ENCODE peak calls at places on chromosomes 5 and 9, in five cellular contexts. One of them, this sample, is unnamed.

GRCh38 chr9:100525563-100525962 is 52.3 kb upstream of the CAVIN4 start:
- DNase-seq in breast epithelium: no peak
- DNase-seq in sigmoid colon: no peak
- DNase-seq in HL-60: no peak
- DNase-seq in GM23338: no peak
- DNase-seq in this sample: no peak

GRCh38 chr5:116038817-116039216 is 6.5 kb downstream of the ARL14EPL start:
- DNase-seq in breast epithelium: no peak
- DNase-seq in GM23338: no peak
- DNase-seq in HL-60: peak; percentile 77
- DNase-seq in sigmoid colon: no peak
- DNase-seq in this sample: no peak

GRCh38 chr9:102740578-102740977 is 254.6 kb upstream of the CYLC2 start:
- DNase-seq in HL-60: no peak
- DNase-seq in sigmoid colon: no peak
- DNase-seq in GM23338: no peak
- DNase-seq in breast epithelium: no peak
- DNase-seq in this sample: no peak

GRCh38 chr9:92762781-92763708 is 1.6 kb downstream of the BICD2 start:
- DNase-seq in breast epithelium: no peak
- DNase-seq in sigmoid colon: no peak
- DNase-seq in HL-60: peak; percentile 44
- DNase-seq in GM23338: no peak
- DNase-seq in this sample: no peak

GRCh38 chr9:79709945-79710674 is 138.3 kb downstream of the TLE4 start:
- DNase-seq in breast epithelium: no peak
- DNase-seq in GM23338: peak; percentile 15
- DNase-seq in sigmoid colon: no peak
- DNase-seq in HL-60: no peak
- DNase-seq in this sample: no peak

GRCh38 chr5:135544666-135545045 is 8.9 kb upstream of the NEUROG1 start:
- DNase-seq in GM23338: peak; percentile 62
- DNase-seq in sigmoid colon: no peak
- DNase-seq in HL-60: no peak
- DNase-seq in breast epithelium: no peak
- DNase-seq in this sample: no peak

GRCh38 chr9:98067184-98067583 is 10.7 kb downstream of the NANS start:
- DNase-seq in HL-60: peak; percentile 47
- DNase-seq in sigmoid colon: no peak
- DNase-seq in GM23338: no peak
- DNase-seq in breast epithelium: no peak
- DNase-seq in this sample: no peak

GRCh38 chr5:15598294-15598902 is 98.4 kb downstream of the FBXL7 start:
- DNase-seq in GM23338: peak; percentile 82
- DNase-seq in breast epithelium: no peak
- DNase-seq in HL-60: peak; percentile 3
- DNase-seq in sigmoid colon: no peak
- DNase-seq in this sample: no peak

GRCh38 chr5:57172466-57172961 is 1.3 kb upstream of the GPBP1 start:
- DNase-seq in HL-60: peak; percentile 7
- DNase-seq in sigmoid colon: no peak
- DNase-seq in breast epithelium: no peak
- DNase-seq in GM23338: no peak
- DNase-seq in this sample: no peak

GRCh38 chr5:36734422-36734821 is 128.0 kb downstream of the SLC1A3 start:
- DNase-seq in HL-60: peak; percentile 40
- DNase-seq in breast epithelium: no peak
- DNase-seq in GM23338: peak; percentile 61
- DNase-seq in sigmoid colon: no peak
- DNase-seq in this sample: no peak

GRCh38 chr9:92223758-92224157 is 69.7 kb downstream of the IARS1 start:
- DNase-seq in GM23338: no peak
- DNase-seq in sigmoid colon: no peak
- DNase-seq in HL-60: no peak
- DNase-seq in breast epithelium: no peak
- DNase-seq in this sample: no peak

DNA sequence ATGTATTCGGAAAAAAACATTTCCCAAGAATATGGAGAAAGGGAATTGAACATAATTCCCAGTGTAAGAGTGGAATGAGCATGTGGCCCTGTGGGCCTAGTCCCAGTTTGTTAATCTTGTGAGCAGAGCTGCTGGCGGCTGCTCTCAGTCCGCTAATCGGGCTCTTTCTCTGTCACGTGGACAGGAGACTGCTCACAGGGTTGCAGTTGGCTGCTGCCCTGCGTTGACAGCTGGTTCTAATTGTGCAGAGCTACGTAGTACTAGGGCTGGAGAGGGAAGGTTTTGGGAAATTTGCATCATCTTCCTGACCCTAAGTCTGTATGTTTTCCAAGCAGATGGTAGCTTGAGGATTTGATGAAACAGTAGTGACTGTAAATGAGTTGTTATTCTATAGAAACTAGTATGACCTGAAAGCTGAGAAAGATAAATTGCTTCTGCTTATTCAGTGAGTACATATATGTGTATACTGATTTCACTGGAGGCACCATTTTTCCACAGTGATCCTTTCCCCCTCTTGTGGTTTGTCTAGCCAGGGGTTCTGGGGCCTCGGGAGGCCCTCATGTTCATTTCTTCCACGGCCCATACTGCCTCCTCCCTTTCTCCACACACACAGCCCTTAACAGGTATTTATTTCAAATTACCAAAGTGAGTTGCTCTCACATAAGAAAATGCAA is 100.6 kb downstream of the ANGPTL2 start:
- DNase-seq in breast epithelium: peak; percentile 66
- DNase-seq in GM23338: no peak
- DNase-seq in HL-60: no peak
- DNase-seq in sigmoid colon: peak; percentile 98
- DNase-seq in this sample: peak; percentile 37
- TF ChIP-seq POLR2AphosphoS5 in breast epithelium: peak; percentile 96
- TF ChIP-seq POLR2AphosphoS5 in GM23338: no peak
- TF ChIP-seq POLR2AphosphoS5 in HL-60: no peak
- TF ChIP-seq POLR2AphosphoS5 in sigmoid colon: peak; percentile 75
- TF ChIP-seq POLR2AphosphoS5 in this sample: no peak

GRCh38 chr5:1378866-1379659 is 34.2 kb upstream of the CLPTM1L start:
- DNase-seq in sigmoid colon: no peak
- DNase-seq in HL-60: no peak
- DNase-seq in breast epithelium: no peak
- DNase-seq in GM23338: no peak
- DNase-seq in this sample: no peak
- TF ChIP-seq POLR2AphosphoS5 in sigmoid colon: no peak
- TF ChIP-seq POLR2AphosphoS5 in HL-60: no peak
- TF ChIP-seq POLR2AphosphoS5 in breast epithelium: no peak
- TF ChIP-seq POLR2AphosphoS5 in GM23338: no peak
- TF ChIP-seq POLR2AphosphoS5 in this sample: no peak

GRCh38 chr9:72353455-72354116 is 11.4 kb downstream of the ZFAND5 start:
- DNase-seq in GM23338: no peak
- DNase-seq in sigmoid colon: no peak
- DNase-seq in HL-60: no peak
- DNase-seq in breast epithelium: no peak
- DNase-seq in this sample: no peak
- TF ChIP-seq POLR2AphosphoS5 in GM23338: no peak
- TF ChIP-seq POLR2AphosphoS5 in sigmoid colon: peak; percentile 74
- TF ChIP-seq POLR2AphosphoS5 in HL-60: peak; percentile 36
- TF ChIP-seq POLR2AphosphoS5 in breast epithelium: no peak
- TF ChIP-seq POLR2AphosphoS5 in this sample: no peak

GRCh38 chr5:140140435-140140834 is 14.7 kb downstream of the IGIP start:
- DNase-seq in breast epithelium: no peak
- DNase-seq in sigmoid colon: no peak
- DNase-seq in GM23338: no peak
- DNase-seq in HL-60: no peak
- DNase-seq in this sample: no peak
- TF ChIP-seq POLR2AphosphoS5 in breast epithelium: no peak
- TF ChIP-seq POLR2AphosphoS5 in sigmoid colon: no peak
- TF ChIP-seq POLR2AphosphoS5 in GM23338: no peak
- TF ChIP-seq POLR2AphosphoS5 in HL-60: no peak
- TF ChIP-seq POLR2AphosphoS5 in this sample: no peak

GRCh38 chr9:137301086-137301947 is 754 bp downstream of the NRARP start:
- DNase-seq in GM23338: peak; percentile 77
- DNase-seq in HL-60: peak; percentile 36
- DNase-seq in breast epithelium: no peak
- DNase-seq in sigmoid colon: no peak
- DNase-seq in this sample: no peak

GRCh38 chr9:137304383-137305059 is 2.5 kb upstream of the NRARP start:
- DNase-seq in sigmoid colon: no peak
- DNase-seq in breast epithelium: no peak
- DNase-seq in HL-60: no peak
- DNase-seq in GM23338: no peak
- DNase-seq in this sample: no peak

GRCh38 chr9:137302176-137303030 is at the start of gene NRARP:
- DNase-seq in GM23338: peak; percentile 88
- DNase-seq in breast epithelium: peak; percentile 89
- DNase-seq in sigmoid colon: peak; percentile 88
- DNase-seq in HL-60: peak; percentile 82
- DNase-seq in this sample: no peak

GRCh38 chr9:137303893-137304382 is 1.9 kb upstream of the NRARP start:
- DNase-seq in breast epithelium: no peak
- DNase-seq in HL-60: no peak
- DNase-seq in sigmoid colon: no peak
- DNase-seq in GM23338: no peak
- DNase-seq in this sample: no peak

DNA sequence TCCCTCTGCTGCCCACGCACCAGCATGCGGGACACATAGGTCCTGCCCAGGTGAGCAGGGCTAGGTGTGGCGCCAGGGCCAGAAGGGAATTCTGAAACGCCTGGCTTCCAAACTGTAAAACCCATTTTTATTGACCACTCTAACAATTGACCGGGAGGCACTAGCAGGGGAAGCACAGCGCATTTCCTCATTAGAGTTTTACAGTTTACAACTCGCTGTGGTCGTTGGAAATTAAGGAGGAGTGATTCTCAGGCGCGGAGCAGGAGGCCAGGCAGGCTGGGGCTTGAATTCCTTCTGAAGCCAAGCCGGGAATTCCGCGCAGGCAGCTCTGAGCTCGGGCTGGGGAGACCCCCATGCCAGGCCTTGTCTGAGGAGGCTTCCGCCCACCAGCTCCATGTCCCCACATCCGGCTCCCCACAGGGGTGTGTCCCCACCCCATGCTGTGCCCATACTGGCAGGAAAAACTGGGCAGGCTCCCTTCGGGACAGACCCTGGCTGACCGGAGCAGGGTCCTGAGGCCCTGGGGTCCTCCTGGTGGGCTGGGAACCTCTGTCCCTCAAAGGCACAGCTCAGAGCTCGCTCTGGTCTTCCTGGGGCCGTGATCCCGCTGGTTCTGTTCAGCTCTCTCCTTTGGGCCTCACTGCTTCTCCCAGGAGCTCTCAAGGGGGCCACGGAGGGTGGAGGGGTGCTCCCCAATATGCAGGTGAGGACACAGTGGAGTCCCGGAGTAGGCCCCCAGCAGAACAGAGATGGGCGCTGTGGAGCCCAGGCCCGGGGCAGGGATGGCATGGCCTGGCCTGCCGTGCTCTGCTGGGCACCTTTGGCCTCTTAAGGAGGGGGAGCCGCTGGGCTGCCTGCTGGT is 1.2 kb upstream of the NRARP start:
- DNase-seq in sigmoid colon: peak; percentile 68
- DNase-seq in HL-60: no peak
- DNase-seq in GM23338: peak; percentile 70
- DNase-seq in breast epithelium: peak; percentile 64
- DNase-seq in this sample: no peak
- TF ChIP-seq POLR2AphosphoS5 in sigmoid colon: no peak
- TF ChIP-seq POLR2AphosphoS5 in HL-60: no peak
- TF ChIP-seq POLR2AphosphoS5 in GM23338: no peak
- TF ChIP-seq POLR2AphosphoS5 in breast epithelium: no peak
- TF ChIP-seq POLR2AphosphoS5 in this sample: no peak

GRCh38 chr9:272251-273213 is 57.9 kb downstream of the DOCK8 start:
- DNase-seq in GM23338: no peak
- DNase-seq in sigmoid colon: no peak
- DNase-seq in breast epithelium: no peak
- DNase-seq in HL-60: peak; percentile 92
- DNase-seq in this sample: no peak
- TF ChIP-seq POLR2AphosphoS5 in GM23338: no peak
- TF ChIP-seq POLR2AphosphoS5 in sigmoid colon: no peak
- TF ChIP-seq POLR2AphosphoS5 in breast epithelium: no peak
- TF ChIP-seq POLR2AphosphoS5 in HL-60: peak; percentile 46
- TF ChIP-seq POLR2AphosphoS5 in this sample: no peak

GRCh38 chr9:128007566-128008138 is 26.9 kb upstream of the EEIG1 start:
- DNase-seq in sigmoid colon: no peak
- DNase-seq in GM23338: no peak
- DNase-seq in HL-60: peak; percentile 91
- DNase-seq in breast epithelium: peak; percentile 63
- DNase-seq in this sample: no peak
- TF ChIP-seq POLR2AphosphoS5 in sigmoid colon: no peak
- TF ChIP-seq POLR2AphosphoS5 in GM23338: no peak
- TF ChIP-seq POLR2AphosphoS5 in HL-60: peak; percentile 69
- TF ChIP-seq POLR2AphosphoS5 in breast epithelium: no peak
- TF ChIP-seq POLR2AphosphoS5 in this sample: no peak

GRCh38 chr5:138336952-138337684 is 948 bp upstream of the FAM53C start:
- DNase-seq in breast epithelium: peak; percentile 89
- DNase-seq in GM23338: peak; percentile 90
- DNase-seq in sigmoid colon: peak; percentile 93
- DNase-seq in HL-60: peak; percentile 75
- DNase-seq in this sample: no peak

GRCh38 chr5:138337685-138338410 is at the start of gene FAM53C:
- DNase-seq in breast epithelium: peak; percentile 89
- DNase-seq in sigmoid colon: peak; percentile 96
- DNase-seq in GM23338: peak; percentile 93
- DNase-seq in HL-60: peak; percentile 81
- DNase-seq in this sample: peak; percentile 79

GRCh38 chr5:138339086-138339456 is 1.0 kb downstream of the FAM53C start:
- DNase-seq in breast epithelium: peak; percentile 23
- DNase-seq in GM23338: peak; percentile 55
- DNase-seq in HL-60: no peak
- DNase-seq in sigmoid colon: no peak
- DNase-seq in this sample: no peak

GRCh38 chr5:138339464-138339863 is 1.4 kb downstream of the FAM53C start:
- DNase-seq in HL-60: peak; percentile 41
- DNase-seq in breast epithelium: no peak
- DNase-seq in GM23338: no peak
- DNase-seq in sigmoid colon: no peak
- DNase-seq in this sample: no peak

DNA sequence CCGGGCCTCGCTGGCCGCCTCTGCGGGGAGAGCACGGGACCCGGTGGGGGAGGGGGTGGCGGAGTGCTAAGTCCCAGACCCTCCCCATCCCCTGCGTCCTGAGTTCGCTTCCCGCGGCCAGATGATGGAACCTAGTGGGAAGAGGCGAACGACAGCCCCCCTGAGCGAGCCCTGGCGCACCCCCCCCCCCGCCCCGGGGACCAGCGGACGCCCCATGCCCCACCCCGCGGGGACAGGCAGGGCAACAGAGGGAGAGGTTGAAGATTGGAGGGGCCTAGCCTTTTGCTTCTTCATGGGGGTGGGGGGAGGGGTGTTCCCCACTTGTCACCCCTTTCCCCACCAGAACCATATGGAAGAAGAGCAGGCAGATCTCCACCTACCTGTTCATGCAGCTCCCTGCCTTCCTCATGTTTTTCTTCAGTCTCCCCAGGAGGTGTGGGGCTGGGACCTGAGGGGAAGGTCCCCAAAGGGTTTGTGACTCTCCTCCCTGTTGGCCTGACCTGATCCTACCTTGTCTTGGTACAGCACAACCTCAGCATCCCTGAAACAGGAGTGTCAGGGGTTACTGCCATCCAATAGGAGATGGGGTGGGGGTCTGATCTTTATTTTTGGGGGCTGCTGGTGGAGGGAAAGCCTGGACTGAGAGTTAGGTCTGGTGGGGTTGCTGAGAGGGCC is 482 bp downstream of the FAM53C start:
- DNase-seq in breast epithelium: no peak
- DNase-seq in sigmoid colon: no peak
- DNase-seq in HL-60: no peak
- DNase-seq in GM23338: no peak
- DNase-seq in this sample: no peak
- TF ChIP-seq POLR2AphosphoS5 in breast epithelium: no peak
- TF ChIP-seq POLR2AphosphoS5 in sigmoid colon: no peak
- TF ChIP-seq POLR2AphosphoS5 in HL-60: no peak
- TF ChIP-seq POLR2AphosphoS5 in GM23338: no peak
- TF ChIP-seq POLR2AphosphoS5 in this sample: no peak